ENCODE peak calls at places on chromosomes 6 and 20, in five cellular contexts. O is WTC11, Z is K562, Q is A549, V is endothelial cell of umbilical vein. X is an unnamed sample.

GRCh38 chr6:143441680-143442359 is 8.7 kb downstream of the ADAT2 start:
- DNase-seq in O (no peak), Z (no peak), Q (no peak), V (no peak), X (no peak)

GRCh38 chr6:37314803-37315515 is 38.8 kb upstream of the RNF8 start:
- DNase-seq in O (peak), Z (peak), Q (peak), V (peak), X (peak)

GRCh38 chr20:25046736-25047666 is 10.9 kb downstream of the ACSS1 start:
- DNase-seq in O (no peak), Z (no peak), Q (no peak), V (no peak), X (no peak)

GRCh38 chr6:33091957-33092356 is 16.2 kb downstream of the HLA-DPB1 start:
- DNase-seq in O (peak), Z (no peak), Q (no peak), V (no peak), X (peak)

GRCh38 chr20:31452575-31452974 is 12.1 kb downstream of the DEFB123 start:
- DNase-seq in O (no peak), Z (no peak), Q (no peak), V (no peak), X (no peak)

GRCh38 chr6:43267619-43268347 is 24.5 kb downstream of the TTBK1 start:
- DNase-seq in O (no peak), Z (peak), Q (no peak), V (no peak), X (no peak)

GRCh38 chr6:971981-972640 is 279.2 kb upstream of the EXOC2 start:
- DNase-seq in O (no peak), Z (no peak), Q (no peak), V (no peak), X (peak)

GRCh38 chr6:155248021-155249001 is 15.5 kb upstream of the CLDN20 start:
- DNase-seq in O (peak), Z (peak), Q (peak), V (peak), X (peak)

GRCh38 chr6:52632011-52632410 is 38.9 kb upstream of the TMEM14A start:
- DNase-seq in O (no peak), Z (no peak), Q (no peak), V (no peak), X (no peak)

GRCh38 chr6:52636830-52637229 is 34.1 kb upstream of the TMEM14A start:
- DNase-seq in O (no peak), Z (no peak), Q (no peak), V (no peak), X (no peak)

GRCh38 chr6:52634211-52634610 is 36.7 kb upstream of the TMEM14A start:
- DNase-seq in O (no peak), Z (no peak), Q (no peak), V (no peak), X (no peak)

GRCh38 chr6:52639493-52639892 is 31.4 kb upstream of the TMEM14A start:
- DNase-seq in O (no peak), Z (no peak), Q (no peak), V (no peak), X (no peak)

DNA sequence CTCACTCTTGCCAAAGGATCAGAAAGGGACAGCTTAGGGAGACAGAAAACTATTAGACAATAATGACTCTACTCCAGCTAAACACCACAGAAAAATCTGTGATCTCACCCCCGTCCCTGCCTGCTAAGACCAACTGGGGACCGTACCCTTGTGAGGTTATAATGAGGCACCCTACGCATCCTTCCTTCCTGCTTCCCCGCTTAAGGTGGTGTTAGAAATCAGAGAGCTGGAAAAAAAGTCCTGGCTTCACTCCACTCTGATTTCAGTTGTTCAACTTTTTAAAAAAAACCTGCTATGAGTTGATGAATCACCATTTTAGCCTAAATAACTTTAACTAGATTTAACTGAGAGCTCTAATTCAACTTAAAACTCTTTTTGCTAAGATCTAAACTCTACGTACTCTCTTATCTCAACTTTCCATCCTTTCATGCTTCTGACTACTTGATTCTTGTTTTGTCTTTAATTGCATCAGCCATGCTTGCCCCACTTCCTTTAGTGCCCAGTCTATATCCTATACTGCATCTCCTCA is 35.8 kb upstream of the TMEM14A start:
- DNase-seq in O (no peak), Z (no peak), Q (no peak), V (peak), X (no peak)
- TF ChIP-seq MAX in O (no peak), Z (no peak), Q (no peak), V (no peak), X (no peak)

DNA sequence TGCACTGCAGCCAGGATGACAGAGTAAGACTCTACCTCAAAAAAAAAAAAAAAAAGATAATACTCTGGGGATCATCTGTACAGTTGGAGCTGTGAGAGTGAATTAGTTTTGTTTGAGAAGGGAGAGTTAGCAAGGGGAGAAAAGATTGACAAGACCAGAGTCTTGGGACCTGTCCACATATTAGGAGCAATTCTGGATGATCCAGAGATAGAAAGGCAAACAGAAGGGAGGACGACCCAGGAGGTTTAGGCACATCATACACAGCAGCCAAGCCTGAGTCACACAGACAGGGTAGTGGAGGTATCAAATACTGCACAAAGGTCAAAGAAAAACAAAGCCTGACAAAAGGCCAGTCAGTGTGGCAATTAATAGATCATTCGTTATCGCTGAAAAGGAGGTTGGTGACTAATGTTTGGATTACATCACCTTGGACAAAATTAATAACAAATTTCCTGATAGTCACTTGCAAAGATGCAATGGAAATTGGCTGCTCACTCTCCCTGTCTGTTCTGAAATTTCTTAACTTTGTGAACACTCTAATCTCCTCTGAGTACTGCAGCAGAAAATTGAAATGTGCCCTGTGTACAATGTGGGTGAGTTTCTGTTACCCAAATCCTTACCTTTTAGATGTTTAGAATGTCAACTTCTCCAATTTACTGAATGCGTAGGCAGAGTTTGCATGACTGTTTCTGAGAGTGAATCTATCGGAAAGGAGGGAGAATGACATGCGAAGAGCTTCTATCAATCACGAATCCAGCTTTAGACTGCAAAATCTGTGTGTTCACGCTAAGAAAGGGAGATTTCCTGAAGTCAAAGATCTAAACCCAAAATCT is 105.4 kb downstream of the TSHZ2 start:
- DNase-seq in O (no peak), Z (no peak), Q (no peak), V (peak), X (no peak)
- TF ChIP-seq MAX in O (no peak), Z (no peak), Q (no peak), V (no peak), X (no peak)

GRCh38 chr6:106385530-106385929 is 25.0 kb downstream of the CRYBG1 start:
- DNase-seq in O (no peak), Z (no peak), Q (no peak), V (no peak), X (no peak)

GRCh38 chr6:106381871-106382270 is 21.4 kb downstream of the CRYBG1 start:
- DNase-seq in O (no peak), Z (no peak), Q (no peak), V (no peak), X (peak)

GRCh38 chr6:106381223-106381622 is 20.7 kb downstream of the CRYBG1 start:
- DNase-seq in O (no peak), Z (no peak), Q (no peak), V (no peak), X (no peak)

GRCh38 chr6:106380407-106380806 is 19.9 kb downstream of the CRYBG1 start:
- DNase-seq in O (no peak), Z (no peak), Q (no peak), V (no peak), X (no peak)

DNA sequence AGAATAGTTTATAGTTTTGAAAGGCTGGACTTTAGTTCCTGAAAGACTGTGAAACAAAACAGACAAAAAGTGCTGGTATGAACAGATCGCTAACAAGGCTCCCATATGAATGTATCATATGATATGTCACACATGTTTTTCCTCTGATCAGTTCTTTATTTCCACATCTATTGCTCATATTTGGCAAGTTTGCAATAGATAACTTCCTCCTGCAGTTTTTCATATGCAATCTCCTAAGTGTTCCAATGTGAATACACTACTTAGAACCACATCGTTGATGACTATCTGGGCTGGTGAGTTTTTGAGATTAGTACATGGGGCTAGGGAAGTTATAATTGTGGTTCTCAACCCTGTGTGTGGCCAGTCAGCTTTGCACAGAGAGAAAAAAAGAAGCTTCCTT is 23.1 kb downstream of the CRYBG1 start:
- DNase-seq in O (no peak), Z (no peak), Q (no peak), V (no peak), X (peak)
- TF ChIP-seq MAX in O (no peak), Z (no peak), Q (no peak), V (no peak), X (no peak)

GRCh38 chr6:161100072-161100471 is 108.5 kb downstream of the MAP3K4 start:
- DNase-seq in O (no peak), Z (no peak), Q (no peak), V (no peak), X (no peak)
- TF ChIP-seq MAX in O (no peak), Z (no peak), Q (no peak), V (no peak), X (no peak)

GRCh38 chr6:41464019-41464418 is 82.2 kb upstream of the FOXP4 start:
- DNase-seq in O (no peak), Z (no peak), Q (no peak), V (no peak), X (no peak)

GRCh38 chr6:41466437-41466990 is 79.7 kb upstream of the FOXP4 start:
- DNase-seq in O (no peak), Z (no peak), Q (no peak), V (no peak), X (peak)

GRCh38 chr6:41462980-41463930 is 82.9 kb upstream of the FOXP4 start:
- DNase-seq in O (no peak), Z (peak), Q (peak), V (peak), X (peak)

GRCh38 chr6:41462033-41462432 is 84.1 kb upstream of the FOXP4 start:
- DNase-seq in O (no peak), Z (no peak), Q (no peak), V (no peak), X (no peak)

DNA sequence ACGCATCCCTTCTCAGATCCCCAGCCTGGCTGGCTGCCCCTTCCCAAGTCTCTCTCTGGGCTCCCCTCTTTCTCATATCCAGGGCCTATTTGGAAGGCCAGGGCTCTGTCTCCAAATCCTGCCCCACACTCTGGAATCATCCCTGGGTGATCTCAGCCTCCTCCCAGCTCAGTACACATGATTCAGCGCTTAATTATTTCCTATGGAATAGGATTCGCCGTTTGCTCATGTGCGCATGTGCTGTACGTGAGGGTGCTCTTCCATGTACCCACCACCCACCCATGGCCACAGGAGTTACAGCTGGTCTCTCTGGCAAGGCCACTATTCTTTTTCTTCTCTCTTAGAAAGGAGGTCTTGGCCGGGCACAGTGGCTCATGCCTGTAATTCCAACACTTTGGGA is 81.7 kb upstream of the FOXP4 start:
- DNase-seq in O (no peak), Z (no peak), Q (no peak), V (no peak), X (no peak)
- TF ChIP-seq MAX in O (no peak), Z (no peak), Q (no peak), V (no peak), X (no peak)